ENCODE peak calls at places on chromosomes 11 and 22, in five cellular contexts. X, V, T, C and D are unnamed samples. For H3K4me1, the result is how much of the 10 kb centered on the place peaks cover.

GRCh38 chr11:36702330-36703054 is 104.5 kb upstream of the RAG2 start:
- DNase-seq in T (no peak), X (no peak), C (no peak), V (no peak), D (no peak)

GRCh38 chr11:32032478-32032877 is 58.4 kb upstream of the RCN1 start:
- DNase-seq in T (no peak), X (no peak), C (no peak), V (no peak), D (no peak)

GRCh38 chr22:19959043-19959586 is 17.5 kb upstream of the TXNRD2 start:
- DNase-seq in X (peak), V (peak), C (no peak), T (no peak), D (peak)

GRCh38 chr11:13928566-13929251 is 33.8 kb upstream of the SPON1 start:
- DNase-seq in C (no peak), T (no peak), V (no peak), X (no peak), D (no peak)

GRCh38 chr11:16543642-16544041 is 187.3 kb upstream of the SOX6 start:
- DNase-seq in X (no peak), V (no peak), C (no peak), T (no peak), D (no peak)

GRCh38 chr11:65505434-65506315 is 6.8 kb downstream of the MALAT1 start:
- DNase-seq in T (no peak), X (no peak), V (no peak), C (no peak), D (no peak)

GRCh38 chr11:78499971-78500370 is 74.7 kb downstream of the NARS2 start:
- DNase-seq in C (no peak), T (no peak), V (no peak), X (no peak), D (no peak)

GRCh38 chr11:1929621-1930447 is 10.3 kb downstream of the TNNT3 start:
- DNase-seq in V (no peak), C (peak), X (no peak), T (no peak), D (peak)

GRCh38 chr11:116910378-116910777 is 73.0 kb upstream of the APOA1 start:
- DNase-seq in X (no peak), V (no peak), T (no peak), C (no peak), D (no peak)

GRCh38 chr11:66126808-66127555 is 56.9 kb downstream of the PACS1 start:
- DNase-seq in T (peak), C (peak), X (peak), V (peak), D (no peak)

GRCh38 chr11:78216571-78217287 is 28.0 kb downstream of the USP35 start:
- DNase-seq in C (no peak), X (no peak), V (no peak), T (no peak), D (no peak)

GRCh38 chr22:44129614-44129976 is 51.1 kb upstream of the PARVG start:
- DNase-seq in X (no peak), V (peak), C (no peak), T (no peak), D (no peak)

GRCh38 chr11:67370351-67371076 is 2.9 kb downstream of the CLCF1 start:
- DNase-seq in X (no peak), T (no peak), C (no peak), V (no peak), D (no peak)

GRCh38 chr11:122137081-122137793 is 21.2 kb upstream of the BLID start:
- DNase-seq in X (no peak), T (no peak), V (no peak), C (no peak), D (no peak)

GRCh38 chr22:17920145-17920605 is 104.2 kb downstream of the MICAL3 start:
- DNase-seq in X (peak), V (peak), T (no peak), C (no peak), D (no peak)

GRCh38 chr11:30143098-30143705 is 87.6 kb upstream of the FSHB start:
- DNase-seq in T (no peak), C (no peak), X (no peak), V (no peak), D (no peak)

GRCh38 chr22:46081036-46081830 is 69.1 kb upstream of the PPARA start:
- DNase-seq in V (peak), C (peak), X (no peak), T (no peak), D (peak)

GRCh38 chr11:60786811-60787567 is 1.9 kb downstream of the MS4A10 start:
- DNase-seq in T (no peak), X (no peak), V (peak), C (no peak), D (no peak)

GRCh38 chr11:133386852-133387251 is 145.4 kb downstream of the OPCML start:
- DNase-seq in V (no peak), X (no peak), C (no peak), T (no peak), D (no peak)

GRCh38 chr11:79236541-79236971 is 204.3 kb downstream of the TENM4 start:
- DNase-seq in T (no peak), X (peak), C (no peak), V (no peak), D (no peak)

GRCh38 chr11:133821776-133822175 is 23.5 kb downstream of the SPATA19 start:
- DNase-seq in C (no peak), V (no peak), T (no peak), X (no peak), D (no peak)

GRCh38 chr11:83063073-83063754 is 8.5 kb downstream of the RAB30 start:
- DNase-seq in X (no peak), V (no peak), C (no peak), T (no peak), D (no peak)

GRCh38 chr11:89405629-89406028 is 85.5 kb downstream of the NOX4 start:
- DNase-seq in C (no peak), T (no peak), V (no peak), X (no peak), D (no peak)

GRCh38 chr22:44918166-44918924 is 91.5 kb downstream of the PHF21B start:
- DNase-seq in C (no peak), T (no peak), X (no peak), V (peak), D (peak)

GRCh38 chr22:32509045-32509444 is 34.4 kb downstream of the FBXO7 start:
- DNase-seq in T (no peak), C (no peak), V (no peak), X (no peak), D (no peak)

GRCh38 chr22:26325641-26326040 is 103.4 kb upstream of the ASPHD2 start:
- DNase-seq in T (no peak), C (no peak), V (no peak), X (no peak), D (no peak)

GRCh38 chr11:2535673-2536439 is 91.0 kb downstream of the KCNQ1 start:
- DNase-seq in T (no peak), C (peak), V (peak), X (no peak), D (peak)

GRCh38 chr22:25051073-25051472 is 98.6 kb downstream of the KIAA1671 start:
- DNase-seq in V (no peak), X (no peak), T (no peak), C (no peak), D (no peak)

GRCh38 chr11:66693356-66694055 is 15.8 kb upstream of the RBM4B start:
- DNase-seq in X (no peak), C (peak), T (no peak), V (no peak), D (no peak)

GRCh38 chr11:75492181-75492820 is 33.4 kb downstream of the GDPD5 start:
- DNase-seq in X (no peak), C (peak), T (peak), V (peak), D (no peak)

GRCh38 chr22:31938258-31938657 is 6.1 kb upstream of the YWHAH start:
- DNase-seq in X (no peak), C (no peak), V (peak), T (no peak), D (no peak)

GRCh38 chr11:95505927-95506426 is 275.0 kb upstream of the SESN3 start:
- DNase-seq in V (no peak), C (no peak), X (no peak), T (no peak), D (no peak)

GRCh38 chr11:43367382-43368178 is 8.9 kb downstream of the TTC17 start:
- DNase-seq in V (no peak), X (no peak), T (no peak), C (no peak), D (no peak)

GRCh38 chr11:17699157-17700114 is 19.9 kb upstream of the MYOD1 start:
- DNase-seq in V (no peak), T (no peak), X (no peak), C (no peak), D (no peak)

GRCh38 chr22:30607300-30607930 is 441 bp downstream of the TCN2 start:
- DNase-seq in T (no peak), C (no peak), V (no peak), X (no peak), D (no peak)

GRCh38 chr22:40396882-40397281 is 26.5 kb downstream of the SGSM3 start:
- DNase-seq in C (no peak), X (peak), V (no peak), T (no peak), D (peak)

GRCh38 chr11:70595452-70595851 is 197.1 kb downstream of the CTTN start:
- DNase-seq in C (no peak), X (no peak), T (no peak), V (no peak), D (no peak)

GRCh38 chr11:102513869-102514268 is 16.7 kb downstream of the MMP7 start:
- DNase-seq in X (peak), C (no peak), V (no peak), T (no peak), D (no peak)

GRCh38 chr22:34842630-34843029 is 223.3 kb upstream of the ISX start:
- DNase-seq in C (no peak), V (no peak), X (no peak), T (no peak), D (no peak)
- H3K27ac ChIP-seq in C (no peak), V (no peak), X (no peak), T (no peak), D (no peak)

DNA sequence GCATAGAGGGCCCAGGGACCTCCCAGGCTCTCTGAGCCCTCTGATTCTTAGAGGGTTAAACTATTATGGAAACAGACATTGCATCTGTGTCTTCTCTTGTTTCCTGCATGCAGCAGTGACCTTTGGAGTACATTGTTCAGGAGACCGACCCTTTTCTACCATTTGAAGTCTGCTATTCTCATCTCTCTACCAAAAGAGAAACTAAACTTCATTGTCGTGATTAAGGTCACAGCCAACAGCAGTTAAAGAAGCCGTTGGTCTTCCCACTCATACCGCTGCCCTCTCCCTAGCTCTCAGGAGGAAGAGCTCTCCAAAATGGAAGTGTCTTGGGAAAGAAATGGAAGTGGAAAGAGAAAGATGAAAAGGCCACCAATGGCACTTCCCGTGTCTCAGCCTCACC is 77.5 kb downstream of the ZBTB16 start:
- DNase-seq in C (no peak), T (no peak), X (no peak), V (no peak), D (no peak)
- H3K4me1 ChIP-seq in C (under half), T (under half), X (under half), V (under half), D (under half)

DNA sequence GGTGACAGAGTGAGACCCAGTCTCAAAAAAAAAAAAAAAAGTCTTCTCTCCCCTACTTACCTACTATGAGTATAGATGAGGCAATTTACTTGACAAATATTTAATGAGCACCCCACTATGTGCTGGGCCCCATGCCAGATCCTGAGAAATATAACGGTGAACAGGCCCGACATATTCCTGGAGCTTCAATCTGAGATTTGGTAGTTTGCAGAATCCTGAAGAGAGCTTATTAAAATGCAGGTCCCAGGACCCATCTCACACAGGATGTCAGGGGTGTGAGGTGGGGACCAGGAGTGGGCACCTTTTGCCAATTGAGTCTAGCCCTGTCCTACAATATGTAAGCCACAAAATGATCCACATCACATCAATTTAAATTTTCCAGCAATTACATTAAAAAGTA is 44.0 kb downstream of the KCNJ4 start:
- DNase-seq in T (no peak), X (peak), V (no peak), C (no peak), D (no peak)
- H3K27ac ChIP-seq in T (no peak), X (no peak), V (no peak), C (no peak), D (no peak)

GRCh38 chr11:119701591-119702260 is 27.3 kb downstream of the NECTIN1 start:
- DNase-seq in T (no peak), X (no peak), C (no peak), V (no peak), D (no peak)
- H3K4me1 ChIP-seq in T (under half), X (under half), C (under half), V (under half), D (half or more)

GRCh38 chr11:103609117-103610066 is 427.0 kb upstream of the DDI1 start:
- DNase-seq in T (no peak), C (no peak), X (no peak), V (no peak), D (no peak)
- H3K27ac ChIP-seq in T (no peak), C (no peak), X (no peak), V (no peak), D (peak)

GRCh38 chr11:773830-774229 is 3.5 kb downstream of the GATD1 start:
- DNase-seq in T (no peak), X (no peak), V (no peak), C (no peak), D (no peak)

GRCh38 chr11:777288-778255 is at the start of gene GATD1:
- DNase-seq in T (peak), X (peak), C (peak), V (peak), D (peak)

GRCh38 chr11:779120-779954 is 2.0 kb upstream of the GATD1 start:
- DNase-seq in T (no peak), V (peak), X (no peak), C (no peak), D (no peak)

GRCh38 chr11:774873-775592 is 2.3 kb downstream of the GATD1 start:
- DNase-seq in T (no peak), X (no peak), C (no peak), V (peak), D (peak)

GRCh38 chr11:776459-777287 is 614 bp downstream of the GATD1 start:
- DNase-seq in V (peak), T (no peak), X (no peak), C (no peak), D (peak)
- H3K4me1 ChIP-seq in V (under half), T (under half), X (under half), C (under half), D (under half)